ENCODE peak calls at places on chromosomes 13 and 19, in four cellular contexts. E, M, P and B are unnamed samples.

GRCh38 chr13:32791545-32792172 is 205.4 kb downstream of the PDS5B start:
- DNase-seq in E (no peak), M (peak; percentile 24), P (no peak), B (no peak)

GRCh38 chr13:79297128-79297527 is 108.9 kb downstream of the RBM26 start:
- DNase-seq in E (no peak), M (no peak), P (no peak), B (no peak)

GRCh38 chr19:13036366-13036976 is 41.2 kb downstream of the NFIX start:
- DNase-seq in P (no peak), M (no peak), E (no peak), B (no peak)

GRCh38 chr13:110726726-110727125 is 13.2 kb downstream of the ING1 start:
- DNase-seq in M (peak; percentile 93), P (peak; percentile 65), E (no peak), B (no peak)

GRCh38 chr13:93758575-93758974 is 532.0 kb downstream of the GPC6 start:
- DNase-seq in E (no peak), M (no peak), P (no peak), B (no peak)

GRCh38 chr13:110126391-110126961 is 180.5 kb downstream of the COL4A1 start:
- DNase-seq in M (no peak), P (no peak), E (no peak), B (no peak)

GRCh38 chr19:32977269-32977668 is 5.2 kb downstream of the FAAP24 start:
- DNase-seq in M (peak; percentile 66), P (no peak), E (no peak), B (no peak)

GRCh38 chr13:109533350-109533749 is 253.0 kb downstream of the IRS2 start:
- DNase-seq in P (no peak), E (no peak), M (no peak), B (no peak)

GRCh38 chr13:110915874-110916670 is 1.2 kb upstream of the ANKRD10 start:
- DNase-seq in E (no peak), M (peak; percentile 38), P (no peak), B (no peak)

GRCh38 chr19:45340899-45341453 is 426 bp downstream of the KLC3 start:
- DNase-seq in M (no peak), E (no peak), P (no peak), B (no peak)

GRCh38 chr13:22278336-22278929 is 607.6 kb downstream of the FGF9 start:
- DNase-seq in P (peak; percentile 41), E (peak; percentile 43), M (peak; percentile 32), B (no peak)

GRCh38 chr19:5627395-5627904 is 4.6 kb downstream of the SAFB start:
- DNase-seq in E (no peak), P (no peak), M (peak; percentile 97), B (peak; percentile 31)

GRCh38 chr19:31146546-31147183 is 202.6 kb downstream of the TSHZ3 start:
- DNase-seq in E (no peak), M (no peak), P (no peak), B (no peak)

GRCh38 chr13:107091386-107091785 is 523.4 kb upstream of the ARGLU1 start:
- DNase-seq in E (no peak), P (no peak), M (no peak), B (no peak)

GRCh38 chr13:27425918-27426630 is 1.7 kb downstream of the GTF3A start:
- DNase-seq in E (peak; percentile 47), M (peak; percentile 97), P (peak; percentile 70), B (peak; percentile 60)

GRCh38 chr13:32645854-32646253 is 59.6 kb downstream of the PDS5B start:
- DNase-seq in E (no peak), M (no peak), P (no peak), B (no peak)

GRCh38 chr19:5131866-5132561 is 163.1 kb downstream of the KDM4B start:
- DNase-seq in E (no peak), M (no peak), P (no peak), B (no peak)

GRCh38 chr19:56596676-56597075 is 1.6 kb downstream of the ZNF71 start:
- DNase-seq in E (no peak), P (no peak), M (no peak), B (no peak)

GRCh38 chr19:1503089-1503924 is 9.5 kb downstream of the ADAMTSL5 start:
- DNase-seq in E (peak; percentile 49), M (peak; percentile 40), P (peak; percentile 56), B (peak; percentile 52)

GRCh38 chr19:10353793-10354391 is 14.5 kb upstream of the ICAM3 start:
- DNase-seq in P (no peak), M (no peak), E (peak; percentile 55), B (no peak)

GRCh38 chr19:18733196-18733647 is 49.7 kb downstream of the CRTC1 start:
- DNase-seq in M (no peak), P (no peak), E (peak; percentile 73), B (no peak)

GRCh38 chr13:49690990-49691886 is at the start of gene EBPL:
- DNase-seq in E (peak; percentile 94), P (peak; percentile 73), M (peak; percentile 96), B (peak; percentile 85)

GRCh38 chr13:34816543-34816942 is 125.5 kb upstream of the NBEA start:
- DNase-seq in M (no peak), E (no peak), P (no peak), B (no peak)

GRCh38 chr19:7772752-7773291 is 9.8 kb downstream of the CLEC4M start:
- DNase-seq in E (no peak), P (no peak), M (peak; percentile 90), B (no peak)

GRCh38 chr13:33351324-33351723 is 65.8 kb upstream of the STARD13 start:
- DNase-seq in E (no peak), P (no peak), M (no peak), B (no peak)

GRCh38 chr13:72891423-72891822 is 109.5 kb downstream of the PIBF1 start:
- DNase-seq in M (no peak), E (no peak), P (no peak), B (no peak)

GRCh38 chr19:11458236-11458900 is 22.5 kb downstream of the ELAVL3 start:
- DNase-seq in P (no peak), E (no peak), M (no peak), B (no peak)

GRCh38 chr19:46976845-46977320 is 42.8 kb upstream of the NPAS1 start:
- DNase-seq in E (no peak), P (no peak), M (peak; percentile 12), B (no peak)

GRCh38 chr13:91112878-91113277 is 234.6 kb upstream of the MIR17HG start:
- DNase-seq in E (no peak), M (no peak), P (no peak), B (no peak)

GRCh38 chr19:16623576-16623975 is 4.4 kb downstream of the MED26 start:
- DNase-seq in M (no peak), E (no peak), P (no peak), B (no peak)
- TF ChIP-seq CTCF in M (no peak), E (no peak), P (no peak), B (no peak)

GRCh38 chr13:31367410-31367809 is 167.6 kb downstream of the B3GLCT start:
- DNase-seq in E (no peak), P (no peak), M (no peak), B (no peak)
- TF ChIP-seq CTCF in E (no peak), P (no peak), M (no peak), B (no peak)

DNA sequence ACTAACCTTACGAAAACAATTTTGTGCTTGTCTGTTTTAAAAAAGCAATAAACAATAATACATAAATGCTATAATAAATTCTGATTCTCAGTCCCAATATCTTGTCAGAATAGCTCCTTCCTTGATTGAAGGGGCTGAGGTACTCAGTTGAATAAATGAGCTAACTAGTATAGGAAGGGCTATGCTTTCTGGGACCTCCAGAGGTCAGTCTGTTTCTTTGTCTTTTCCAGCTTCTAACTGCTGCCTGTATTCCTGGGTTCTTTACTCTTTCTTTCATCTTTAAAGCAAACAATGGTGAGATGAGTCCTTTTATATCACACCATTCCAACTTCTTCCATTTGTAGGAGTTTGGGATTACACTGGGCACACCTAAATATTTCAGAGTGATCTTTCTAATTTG is 1297.0 kb upstream of the ATXN8OS start:
- DNase-seq in M (no peak), P (no peak), E (no peak), B (no peak)
- TF ChIP-seq CTCF in M (no peak), P (no peak), E (no peak), B (no peak)

GRCh38 chr19:34345934-34346333 is 19.1 kb upstream of the GPI start:
- DNase-seq in E (peak; percentile 48), M (peak; percentile 58), P (peak; percentile 56), B (peak; percentile 49)
- TF ChIP-seq CTCF in E (no peak), M (peak; percentile 56), P (peak; percentile 75), B (no peak)

GRCh38 chr19:53808710-53809125 is 15.4 kb downstream of the NLRP12 start:
- DNase-seq in M (peak; percentile 42), P (no peak), E (no peak), B (no peak)

GRCh38 chr19:53812335-53812734 is 11.8 kb downstream of the NLRP12 start:
- DNase-seq in P (no peak), E (no peak), M (no peak), B (no peak)

GRCh38 chr19:53810187-53810546 is 13.9 kb downstream of the NLRP12 start:
- DNase-seq in P (no peak), M (no peak), E (no peak), B (no peak)

GRCh38 chr19:53810891-53811290 is 13.2 kb downstream of the NLRP12 start:
- DNase-seq in M (no peak), P (no peak), E (no peak), B (no peak)

GRCh38 chr19:53809518-53810186 is 14.5 kb downstream of the NLRP12 start:
- DNase-seq in E (no peak), M (no peak), P (no peak), B (no peak)
- TF ChIP-seq CTCF in E (no peak), M (no peak), P (no peak), B (no peak)

DNA sequence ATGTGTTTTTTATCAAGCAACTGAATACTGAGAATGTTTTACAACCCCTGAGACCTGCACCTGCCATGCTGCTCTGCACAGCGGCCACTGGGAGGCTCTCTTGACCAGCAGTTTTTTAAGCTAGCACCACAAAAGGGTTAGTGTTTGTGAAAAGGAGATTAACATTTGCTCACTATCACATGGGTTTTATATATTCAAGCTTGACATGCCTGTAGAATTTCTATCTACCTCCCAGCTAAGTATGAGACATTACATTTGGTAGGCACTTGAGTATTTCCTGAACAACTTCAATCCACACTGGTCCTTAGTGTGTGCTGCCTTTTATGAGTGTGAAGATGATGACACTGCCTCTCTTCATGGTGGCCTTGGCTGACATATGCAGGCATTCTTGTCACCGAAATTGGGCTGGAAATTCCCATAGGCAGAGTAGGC is 1238.9 kb downstream of the UQCRFS1 start:
- DNase-seq in M (peak; percentile 14), E (no peak), P (no peak), B (no peak)
- TF ChIP-seq CTCF in M (peak; percentile 46), E (no peak), P (no peak), B (no peak)

GRCh38 chr19:49417090-49417489 is 6.2 kb downstream of the PTH2 start:
- DNase-seq in P (no peak), E (no peak), M (no peak), B (no peak)
- TF ChIP-seq CTCF in P (no peak), E (no peak), M (no peak), B (no peak)